ENCODE peak calls at places on chromosomes 16 and 17, in five cellular contexts. D is keratinocyte; O is CD8-positive, alpha-beta memory T cell; I is lung; T is colonic mucosa. V is an unnamed sample. For H3K4me1, the result is how much of the 10 kb centered on the place peaks cover.

GRCh38 chr17:48740537-48740936 is 12.0 kb upstream of the HOXB13 start:
- DNase-seq in I (no peak), O (no peak), D (no peak), T (no peak), V (no peak)

GRCh38 chr17:72699566-72699965 is 392.9 kb downstream of the SLC39A11 start:
- DNase-seq in I (no peak), D (no peak), O (no peak), T (no peak), V (no peak)

GRCh38 chr16:86467490-86467889 is 42.8 kb upstream of the FOXF1 start:
- DNase-seq in D (no peak), I (no peak), O (no peak), T (no peak), V (no peak)

GRCh38 chr17:29151567-29151966 is 28.6 kb downstream of the MYO18A start:
- DNase-seq in O (no peak), T (no peak), D (peak), I (no peak), V (peak)

GRCh38 chr16:30659507-30660423 is 1.5 kb downstream of the FBRS start:
- DNase-seq in D (no peak), O (peak), T (peak), I (no peak), V (no peak)

GRCh38 chr17:48547839-48548686 is 3.2 kb upstream of the HOXB2 start:
- DNase-seq in O (peak), I (no peak), T (no peak), D (no peak), V (no peak)

GRCh38 chr16:23148513-23149266 is 562 bp downstream of the USP31 start:
- DNase-seq in T (peak), O (peak), I (peak), D (no peak), V (peak)

GRCh38 chr16:68756250-68757051 is 19.4 kb downstream of the CDH1 start:
- DNase-seq in I (peak), T (peak), O (no peak), D (peak), V (no peak)

GRCh38 chr16:6636457-6636856 is 696.2 kb upstream of the RBFOX1 start:
- DNase-seq in D (no peak), T (no peak), O (no peak), I (no peak), V (no peak)

GRCh38 chr17:45227101-45227591 is 5.5 kb downstream of the FMNL1 start:
- DNase-seq in I (no peak), T (peak), O (no peak), D (no peak), V (no peak)

GRCh38 chr16:72173997-72174396 is 2.0 kb upstream of the PMFBP1 start:
- DNase-seq in O (no peak), D (no peak), T (no peak), I (no peak), V (no peak)

GRCh38 chr17:63494300-63494928 is 17.6 kb downstream of the ACE start:
- DNase-seq in I (no peak), O (no peak), D (no peak), T (no peak), V (no peak)

GRCh38 chr16:568401-569258 is 1.1 kb upstream of the PIGQ start:
- DNase-seq in T (peak), O (no peak), D (no peak), I (no peak), V (no peak)
- H3K4me1 ChIP-seq in T (under half), O (under half), D (under half), I (under half), V (under half)

GRCh38 chr17:75736173-75736835 is 15.0 kb downstream of the ITGB4 start:
- DNase-seq in I (no peak), T (no peak), D (no peak), O (no peak), V (no peak)
- H3K27ac ChIP-seq in I (no peak), T (no peak), D (no peak), O (no peak), V (no peak)

DNA sequence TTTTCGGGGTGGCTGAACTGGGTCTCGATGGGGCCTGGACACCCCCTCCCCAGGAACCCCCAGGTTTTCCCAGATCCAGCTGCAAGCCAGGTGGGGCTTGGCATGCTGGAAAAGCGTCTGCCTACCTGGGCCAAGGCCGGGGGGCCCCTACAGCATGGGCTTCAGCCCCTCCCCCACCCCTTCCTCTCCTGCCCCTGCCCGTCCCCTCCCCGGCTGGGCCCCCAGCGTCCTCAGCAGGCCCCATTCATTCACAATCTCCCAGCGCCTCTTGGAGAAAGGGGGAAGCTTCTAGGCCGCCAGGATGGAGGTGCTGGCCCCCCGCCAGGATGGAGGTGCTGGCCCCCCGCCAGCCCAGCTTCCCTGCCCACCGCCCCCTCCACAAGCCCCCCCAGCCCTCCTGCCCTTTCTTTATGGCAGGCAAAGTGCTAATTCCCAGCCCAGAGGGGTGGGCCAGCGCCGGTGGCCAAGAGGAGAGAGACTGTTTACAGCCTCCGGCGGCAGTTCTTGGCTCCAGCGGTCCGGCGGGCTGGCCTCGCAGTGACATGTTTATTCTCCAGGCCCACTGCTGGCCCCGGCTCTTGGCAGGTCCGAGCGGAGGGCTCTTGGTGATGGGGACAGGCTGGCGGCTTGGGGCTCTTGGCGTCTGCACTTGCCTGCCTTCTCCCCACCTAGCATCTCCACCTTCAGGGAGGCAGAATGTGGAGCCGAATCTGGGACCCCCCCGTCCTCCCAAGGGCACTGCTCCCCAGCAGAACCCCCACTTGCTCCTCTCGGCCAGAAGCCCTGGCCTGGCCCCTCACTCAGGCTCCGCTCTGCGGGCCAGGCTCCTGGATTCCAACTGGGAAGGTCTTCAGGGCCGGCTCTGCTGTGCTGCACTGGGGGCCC is 94.4 kb upstream of the CIBAR2 start:
- DNase-seq in I (no peak), T (peak), O (no peak), D (no peak), V (no peak)
- H3K4me1 ChIP-seq in I (under half), T (under half), O (under half), D (under half), V (under half)

DNA sequence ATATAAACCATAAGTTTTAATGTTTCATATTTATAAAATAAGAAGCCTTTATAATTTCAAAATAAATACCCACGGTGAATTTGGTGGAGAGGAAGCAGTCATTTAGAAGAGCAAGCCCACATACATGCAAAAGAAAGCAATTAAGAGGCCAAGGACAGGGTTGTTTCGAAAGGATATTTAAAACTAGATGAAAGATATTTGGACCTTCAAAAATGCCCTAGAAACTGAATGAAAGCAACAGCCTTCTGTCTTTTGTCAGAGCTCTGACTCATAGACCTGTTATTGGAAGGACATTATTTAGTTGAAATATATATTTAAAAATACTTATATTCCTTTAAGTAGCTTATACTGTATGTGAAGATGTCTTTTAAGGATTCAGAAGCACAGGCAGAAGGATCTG is 8.6 kb upstream of the METTL9 start:
- DNase-seq in T (no peak), D (no peak), O (no peak), I (no peak), V (no peak)
- H3K27ac ChIP-seq in T (no peak), D (no peak), O (no peak), I (no peak), V (no peak)

GRCh38 chr17:66963521-66964082 is 905 bp upstream of the CACNG4 start:
- DNase-seq in D (no peak), O (no peak), I (no peak), T (no peak), V (no peak)

GRCh38 chr17:66966529-66967418 is 2.3 kb downstream of the CACNG4 start:
- DNase-seq in D (no peak), T (no peak), O (no peak), I (no peak), V (no peak)

GRCh38 chr17:66964083-66964771 is at the start of gene CACNG4:
- DNase-seq in D (no peak), O (no peak), T (no peak), I (no peak), V (peak)

GRCh38 chr17:66965801-66966528 is 1.5 kb downstream of the CACNG4 start:
- DNase-seq in D (no peak), T (peak), I (no peak), O (no peak), V (no peak)

GRCh38 chr17:66964930-66965800 is 658 bp downstream of the CACNG4 start:
- DNase-seq in O (no peak), I (no peak), T (peak), D (no peak), V (peak)
- H3K4me1 ChIP-seq in O (under half), I (under half), T (under half), D (under half), V (under half)

GRCh38 chr17:4858880-4859260 is 25.7 kb downstream of the MINK1 start:
- DNase-seq in O (no peak), T (peak), D (peak), I (no peak), V (no peak)

GRCh38 chr17:4856271-4856936 is 23.3 kb downstream of the MINK1 start:
- DNase-seq in I (no peak), T (no peak), D (no peak), O (no peak), V (no peak)

GRCh38 chr17:4856937-4857314 is 23.8 kb downstream of the MINK1 start:
- DNase-seq in T (no peak), D (no peak), O (no peak), I (no peak), V (no peak)

GRCh38 chr17:4859816-4860625 is 26.9 kb downstream of the MINK1 start:
- DNase-seq in T (no peak), I (no peak), O (no peak), D (no peak), V (no peak)

DNA sequence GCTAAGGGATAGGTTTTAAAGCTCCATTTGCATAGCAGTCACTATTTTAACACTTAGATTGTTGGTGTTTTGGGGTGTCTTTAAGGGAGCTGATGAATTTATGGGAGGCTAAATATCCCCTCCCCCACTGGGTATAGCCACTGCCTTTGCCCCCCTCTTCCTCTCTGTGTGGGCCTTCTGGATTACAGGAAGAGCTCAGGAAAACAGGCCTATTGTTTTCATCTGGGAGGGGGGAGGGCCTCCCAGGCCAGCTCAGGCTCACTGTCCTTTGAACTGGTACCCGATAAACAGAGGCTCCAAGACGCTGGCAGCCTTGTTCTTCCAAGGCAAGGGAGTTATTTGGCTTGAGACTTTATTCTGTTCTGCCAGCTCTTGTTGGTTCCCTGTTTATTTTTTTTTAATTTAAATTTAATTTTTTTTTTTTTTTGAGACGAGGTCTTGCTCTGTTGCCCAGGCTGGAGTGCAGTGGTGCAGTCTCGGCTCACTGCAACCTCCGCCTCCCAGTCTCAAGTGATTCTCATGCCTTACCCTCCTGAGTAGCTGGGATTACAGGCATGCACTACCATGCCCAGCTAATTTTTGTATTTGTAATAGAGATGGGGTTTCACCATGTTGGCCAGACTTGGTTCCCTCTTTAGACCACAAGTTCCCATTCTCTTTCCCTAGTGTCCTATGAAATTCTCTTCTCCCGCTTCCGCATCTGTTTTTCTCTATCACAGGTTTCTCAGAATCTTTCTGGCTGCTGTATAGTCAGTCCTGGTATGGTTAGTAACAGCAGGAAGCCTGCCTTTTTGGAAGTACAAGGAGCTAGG is 25.1 kb downstream of the MINK1 start:
- DNase-seq in T (no peak), O (no peak), I (no peak), D (no peak), V (no peak)
- H3K27ac ChIP-seq in T (peak), O (no peak), I (peak), D (peak), V (no peak)

DNA sequence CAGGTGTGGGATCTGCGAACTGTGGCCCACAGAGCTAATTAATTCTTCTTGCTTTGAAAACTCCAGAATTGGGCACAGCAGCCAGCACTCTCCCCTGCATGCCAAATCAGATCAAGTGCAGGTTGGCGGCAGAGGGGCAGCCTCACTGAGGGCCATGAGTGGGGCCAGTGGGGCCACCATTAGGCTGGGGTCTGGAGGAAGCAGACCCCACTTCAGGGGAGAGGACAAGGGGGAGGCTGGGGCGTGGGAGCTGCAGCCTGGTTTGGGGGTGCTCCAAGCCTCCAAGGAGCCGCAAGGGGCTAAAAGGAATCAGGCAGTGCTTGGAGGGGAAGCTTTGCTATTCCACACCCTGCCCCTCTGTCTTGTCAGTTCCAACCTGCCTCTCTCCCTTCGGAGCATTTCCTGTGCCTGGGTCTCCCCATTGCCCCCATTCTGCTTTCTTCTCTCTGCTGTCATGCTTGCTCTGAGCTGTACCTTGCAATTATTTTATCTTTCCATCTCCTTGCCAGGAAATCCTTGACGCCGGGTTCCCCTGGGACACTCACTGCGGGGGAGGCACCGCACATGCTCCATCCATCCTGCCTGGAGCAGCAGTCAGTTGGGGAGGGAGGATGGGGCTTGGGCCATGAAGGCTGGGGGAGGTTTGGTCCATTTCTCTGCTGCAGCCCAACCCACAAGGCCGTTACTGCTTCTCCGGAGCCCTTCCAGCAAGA is 3.3 kb upstream of the ABCC3 start:
- DNase-seq in T (no peak), D (no peak), I (no peak), O (no peak), V (peak)
- H3K4me1 ChIP-seq in T (under half), D (under half), I (under half), O (under half), V (under half)

GRCh38 chr17:77449908-77450741 is 309.4 kb downstream of the SEC14L1 start:
- DNase-seq in D (no peak), O (no peak), I (no peak), T (peak), V (peak)

GRCh38 chr17:77453613-77454559 is 313.1 kb downstream of the SEC14L1 start:
- DNase-seq in D (no peak), I (no peak), T (peak), O (peak), V (no peak)

GRCh38 chr17:77451271-77451893 is 310.6 kb downstream of the SEC14L1 start:
- DNase-seq in O (peak), I (no peak), T (peak), D (no peak), V (peak)

GRCh38 chr17:77450742-77451270 is 310.0 kb downstream of the SEC14L1 start:
- DNase-seq in I (no peak), O (no peak), D (no peak), T (no peak), V (no peak)

GRCh38 chr17:77451894-77452852 is 311.4 kb downstream of the SEC14L1 start:
- DNase-seq in D (no peak), T (peak), I (no peak), O (peak), V (peak)
- H3K27ac ChIP-seq in D (peak), T (peak), I (peak), O (peak), V (peak)

GRCh38 chr17:43171761-43172487 is 910 bp downstream of the NBR1 start:
- DNase-seq in T (peak), I (no peak), O (no peak), D (peak), V (peak)
- H3K4me1 ChIP-seq in T (under half), I (under half), O (half or more), D (under half), V (under half)

DNA sequence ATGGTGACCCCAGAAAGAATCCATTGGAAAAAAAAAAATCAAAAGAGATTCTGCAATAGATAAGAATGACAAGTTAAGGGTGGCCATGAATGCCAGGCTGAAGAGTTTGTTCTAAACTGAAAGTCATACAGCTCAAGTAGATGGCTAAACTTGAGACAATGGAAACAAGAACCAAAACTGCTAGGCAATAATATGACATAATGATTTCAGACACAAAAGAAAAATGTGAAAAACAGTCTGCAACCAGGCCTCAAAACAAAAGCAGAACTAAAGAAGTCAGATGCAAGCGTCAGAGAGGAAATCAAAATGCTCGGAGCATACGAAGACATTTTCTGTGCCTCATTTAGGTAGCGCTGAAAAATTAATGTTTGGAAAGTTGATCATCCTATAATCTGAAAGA is 54.4 kb upstream of the YPEL2 start:
- DNase-seq in O (no peak), I (no peak), D (no peak), T (no peak), V (no peak)
- H3K27ac ChIP-seq in O (no peak), I (no peak), D (no peak), T (no peak), V (no peak)